ENCODE peak calls at places on chromosomes 4 and X, in five cellular contexts. Z is choroid plexus epithelial cell, R is fibroblast of mammary gland, Q is fibroblast of the aortic adventitia, N is stomach. A is an unnamed sample.

GRCh38 chr4:21011106-21011505 is 310.8 kb downstream of the PACRGL start:
- DNase-seq in R (no peak), Q (no peak), N (no peak), Z (no peak), A (no peak)

GRCh38 chrX:14533867-14534266 is 4.5 kb downstream of the GLRA2 start:
- DNase-seq in N (no peak), R (no peak), Q (no peak), Z (no peak), A (no peak)

GRCh38 chrX:75038925-75039324 is 113.7 kb upstream of the NEXMIF start:
- DNase-seq in Z (peak), R (peak), Q (peak), N (no peak), A (no peak)

GRCh38 chrX:103585421-103586313 is at the start of gene TCEAL4:
- DNase-seq in Q (peak), R (peak), N (peak), Z (peak), A (peak)

GRCh38 chr4:11768251-11768972 is 339.7 kb upstream of the HS3ST1 start:
- DNase-seq in Q (peak), Z (no peak), R (peak), N (no peak), A (no peak)

GRCh38 chrX:126655061-126655460 is 102.4 kb upstream of the DCAF12L1 start:
- DNase-seq in Z (no peak), Q (no peak), R (no peak), N (no peak), A (no peak)

GRCh38 chrX:79719568-79720231 is 294.9 kb upstream of the TBX22 start:
- DNase-seq in Z (no peak), Q (no peak), N (no peak), R (no peak), A (no peak)

GRCh38 chr4:143207555-143207954 is 22.8 kb downstream of the USP38 start:
- DNase-seq in Q (peak), N (no peak), Z (peak), R (peak), A (no peak)

GRCh38 chrX:43868791-43869190 is 13.5 kb downstream of the MAOB start:
- DNase-seq in N (no peak), R (no peak), Q (no peak), Z (no peak), A (no peak)

GRCh38 chr4:110733901-110734300 is 111.0 kb upstream of the PITX2 start:
- DNase-seq in Z (no peak), R (no peak), N (no peak), Q (no peak), A (no peak)

GRCh38 chr4:139177888-139178609 is 1.0 kb upstream of the ELF2 start:
- DNase-seq in N (peak), R (peak), Z (peak), Q (peak), A (peak)

GRCh38 chr4:75254745-75255144 is 259.5 kb downstream of the RCHY1 start:
- DNase-seq in Q (no peak), N (no peak), Z (no peak), R (peak), A (no peak)

DNA sequence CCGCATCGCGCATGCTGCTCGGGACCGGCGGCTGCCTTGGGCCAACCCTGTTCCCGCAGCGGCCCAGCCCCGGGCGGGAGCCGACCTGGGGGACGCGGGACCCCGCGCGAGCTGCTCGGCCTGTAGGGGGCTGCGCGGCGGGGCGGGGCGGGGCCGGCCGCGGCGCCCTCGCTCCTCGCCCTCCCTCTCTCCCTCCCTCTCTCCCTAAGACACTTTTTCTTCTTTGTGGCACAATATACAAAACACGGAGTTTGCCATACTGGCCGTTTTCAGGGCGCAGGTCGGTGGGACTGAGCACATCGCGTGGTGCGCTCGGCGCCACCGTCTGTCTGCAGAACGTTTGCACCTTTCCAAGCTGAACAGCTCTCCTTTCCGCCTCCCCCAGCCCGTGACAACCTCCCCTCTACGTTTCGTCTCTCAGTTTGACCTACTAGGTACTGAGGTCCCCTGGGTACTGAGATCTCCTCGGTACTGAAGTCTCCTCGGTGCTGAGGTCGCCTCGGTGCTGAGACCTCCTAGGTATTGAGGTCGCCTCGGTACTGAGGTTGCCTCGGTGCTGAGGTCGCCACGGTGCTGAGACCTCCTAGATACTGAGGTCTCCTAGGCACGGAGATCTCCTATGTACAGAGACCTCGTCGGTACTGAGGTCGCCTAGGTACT is 261.1 kb upstream of the PLCXD1 start:
- DNase-seq in N (no peak), Z (no peak), Q (no peak), R (no peak), A (no peak)
- TF ChIP-seq CTCF in N (no peak), Z (no peak), Q (no peak), R (no peak), A (no peak)

GRCh38 chr4:183287309-183287659 is 32.8 kb downstream of the CLDN22 start:
- DNase-seq in Q (no peak), N (no peak), Z (no peak), R (no peak), A (no peak)
- TF ChIP-seq CTCF in Q (no peak), N (no peak), Z (no peak), R (no peak), A (no peak)

GRCh38 chr4:61201562-61202099 is 1.5 kb downstream of the ADGRL3 start:
- DNase-seq in R (no peak), Q (no peak), N (no peak), Z (peak), A (no peak)

GRCh38 chr4:61200195-61200990 is at the start of gene ADGRL3:
- DNase-seq in Z (peak), Q (peak), R (peak), N (no peak), A (no peak)

GRCh38 chr4:61202100-61202637 is 2.0 kb downstream of the ADGRL3 start:
- DNase-seq in R (no peak), N (no peak), Z (peak), Q (no peak), A (no peak)

GRCh38 chr4:61200991-61201526 is 933 bp downstream of the ADGRL3 start:
- DNase-seq in R (no peak), N (no peak), Q (peak), Z (peak), A (no peak)

DNA sequence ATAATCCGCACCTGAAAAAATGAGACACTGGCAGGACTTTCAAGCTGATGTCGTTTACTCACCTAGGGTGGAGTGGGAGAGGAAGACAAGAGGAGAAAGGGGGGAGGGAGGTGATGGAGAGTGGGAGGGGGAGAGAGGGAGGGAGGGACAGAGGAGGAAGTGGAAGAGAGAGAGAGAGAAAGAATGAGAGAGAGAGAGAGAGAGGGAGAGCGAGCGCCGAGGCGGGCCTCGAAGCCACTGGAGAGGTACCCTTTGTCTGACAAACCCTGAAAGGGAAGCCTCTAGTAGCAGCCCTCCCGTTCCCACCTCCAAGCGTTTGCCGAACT is 294 bp upstream of the ADGRL3 start:
- DNase-seq in R (no peak), N (no peak), Q (no peak), Z (no peak), A (no peak)
- TF ChIP-seq CTCF in R (no peak), N (no peak), Q (no peak), Z (no peak), A (no peak)

DNA sequence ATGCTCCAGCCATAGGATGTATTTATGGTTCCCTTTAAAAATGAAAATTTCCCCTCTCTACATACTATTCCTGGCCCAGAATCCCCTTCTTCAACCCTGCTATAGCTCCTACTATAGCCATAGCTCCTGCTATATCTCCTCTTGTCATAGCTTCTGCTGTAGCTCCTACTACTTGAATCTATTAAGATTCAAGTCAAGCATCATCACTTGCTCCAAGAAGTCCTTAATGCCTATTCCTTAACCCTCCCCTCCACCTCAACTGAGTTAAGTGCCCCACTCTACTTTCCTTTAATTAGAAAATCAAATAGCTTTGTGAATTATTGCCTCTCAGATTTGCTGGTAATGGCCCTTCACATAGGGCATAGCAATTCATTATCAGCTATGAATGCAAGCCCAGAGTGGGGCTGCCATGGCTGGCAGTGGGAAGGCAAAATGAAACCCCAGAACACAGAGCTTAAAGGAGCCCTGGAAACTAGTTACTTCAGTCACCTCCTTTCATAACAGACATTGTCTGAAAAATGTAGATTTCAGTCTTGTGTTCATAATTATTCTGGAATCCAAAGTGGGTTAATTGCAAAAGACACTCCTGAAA is 15.4 kb downstream of the OCIAD2 start:
- DNase-seq in N (no peak), R (no peak), Z (no peak), Q (no peak), A (no peak)
- TF ChIP-seq CTCF in N (no peak), R (no peak), Z (no peak), Q (no peak), A (no peak)

DNA sequence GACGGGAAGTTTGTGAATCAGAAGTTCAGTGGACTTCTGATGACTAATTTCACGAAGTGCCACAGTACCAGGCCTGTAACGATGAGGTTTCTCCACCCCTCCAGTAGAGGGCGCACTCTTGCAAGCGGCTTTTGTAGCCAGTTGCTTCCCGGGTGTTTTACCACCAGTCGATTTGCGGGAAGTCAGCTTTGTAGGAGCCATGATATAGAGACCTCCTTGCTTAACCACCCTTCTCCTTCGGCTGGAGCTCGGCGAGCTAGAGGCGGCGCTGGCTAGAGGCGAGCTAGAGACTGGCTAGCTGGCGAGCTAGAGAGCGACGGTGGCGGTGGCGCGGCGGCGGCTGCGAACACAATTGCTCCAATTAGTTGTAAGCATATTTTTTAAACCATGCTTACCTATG is 72.0 kb downstream of the IL1RAPL1 start:
- DNase-seq in R (no peak), Q (no peak), Z (no peak), N (no peak), A (no peak)
- TF ChIP-seq CTCF in R (peak), Q (no peak), Z (peak), N (no peak), A (no peak)

GRCh38 chr4:164977243-164978164 is at the start of gene TRIM61:
- DNase-seq in R (peak), Q (peak), Z (peak), N (no peak), A (peak)
- TF ChIP-seq CTCF in R (no peak), Q (no peak), Z (no peak), N (no peak), A (no peak)